ENCODE peak calls at places on chromosomes 5 and 9, in seven cellular contexts. One of them, this sample, is unnamed.

GRCh38 chr5:4873656-4874055 is 266.5 kb upstream of the ADAMTS16 start:
- DNase-seq in HFF-Myc: no peak
- DNase-seq in NCI-H1930: no peak
- DNase-seq in small intestine: no peak
- DNase-seq in CD4-positive, CD25-positive, alpha-beta regulatory T cell: no peak
- DNase-seq in choroid plexus epithelial cell: no peak
- DNase-seq in upper lobe of right lung: no peak
- DNase-seq in this sample: no peak

GRCh38 chr5:14187157-14187556 is 44.0 kb downstream of the TRIO start:
- DNase-seq in HFF-Myc: no peak
- DNase-seq in NCI-H1930: no peak
- DNase-seq in small intestine: no peak
- DNase-seq in CD4-positive, CD25-positive, alpha-beta regulatory T cell: no peak
- DNase-seq in choroid plexus epithelial cell: no peak
- DNase-seq in upper lobe of right lung: no peak
- DNase-seq in this sample: no peak

GRCh38 chr5:149777382-149777781 is 47.3 kb downstream of the PPARGC1B start:
- DNase-seq in HFF-Myc: no peak
- DNase-seq in NCI-H1930: no peak
- DNase-seq in small intestine: no peak
- DNase-seq in CD4-positive, CD25-positive, alpha-beta regulatory T cell: no peak
- DNase-seq in choroid plexus epithelial cell: no peak
- DNase-seq in upper lobe of right lung: no peak
- DNase-seq in this sample: no peak

GRCh38 chr9:136949817-136950655 is 2.0 kb upstream of the LCN12 start:
- DNase-seq in HFF-Myc: peak
- DNase-seq in NCI-H1930: peak
- DNase-seq in small intestine: peak
- DNase-seq in CD4-positive, CD25-positive, alpha-beta regulatory T cell: peak
- DNase-seq in choroid plexus epithelial cell: peak
- DNase-seq in upper lobe of right lung: peak
- DNase-seq in this sample: peak

GRCh38 chr5:134527156-134527960 is 1.9 kb downstream of the JADE2 start:
- DNase-seq in HFF-Myc: no peak
- DNase-seq in NCI-H1930: peak
- DNase-seq in small intestine: peak
- DNase-seq in CD4-positive, CD25-positive, alpha-beta regulatory T cell: peak
- DNase-seq in choroid plexus epithelial cell: peak
- DNase-seq in upper lobe of right lung: peak
- DNase-seq in this sample: peak

GRCh38 chr9:123028136-123028535 is 5.3 kb upstream of the GPR21 start:
- DNase-seq in HFF-Myc: no peak
- DNase-seq in NCI-H1930: no peak
- DNase-seq in small intestine: no peak
- DNase-seq in CD4-positive, CD25-positive, alpha-beta regulatory T cell: no peak
- DNase-seq in choroid plexus epithelial cell: no peak
- DNase-seq in upper lobe of right lung: no peak
- DNase-seq in this sample: no peak

GRCh38 chr9:35114921-35115341 is 731 bp downstream of the ATOSB start:
- DNase-seq in HFF-Myc: no peak
- DNase-seq in NCI-H1930: no peak
- DNase-seq in small intestine: peak
- DNase-seq in CD4-positive, CD25-positive, alpha-beta regulatory T cell: peak
- DNase-seq in choroid plexus epithelial cell: peak
- DNase-seq in upper lobe of right lung: peak
- DNase-seq in this sample: peak

GRCh38 chr5:159780246-159780645 is 136.0 kb upstream of the ADRA1B start:
- DNase-seq in HFF-Myc: no peak
- DNase-seq in NCI-H1930: no peak
- DNase-seq in small intestine: no peak
- DNase-seq in CD4-positive, CD25-positive, alpha-beta regulatory T cell: no peak
- DNase-seq in choroid plexus epithelial cell: no peak
- DNase-seq in upper lobe of right lung: no peak
- DNase-seq in this sample: no peak

GRCh38 chr9:106862115-106862945 is 636 bp upstream of the ZNF462 start:
- DNase-seq in HFF-Myc: no peak
- DNase-seq in NCI-H1930: no peak
- DNase-seq in small intestine: peak
- DNase-seq in CD4-positive, CD25-positive, alpha-beta regulatory T cell: no peak
- DNase-seq in choroid plexus epithelial cell: peak
- DNase-seq in upper lobe of right lung: peak
- DNase-seq in this sample: peak

GRCh38 chr9:126361810-126362238 is 35.2 kb downstream of the MVB12B start:
- DNase-seq in HFF-Myc: no peak
- DNase-seq in NCI-H1930: no peak
- DNase-seq in small intestine: no peak
- DNase-seq in CD4-positive, CD25-positive, alpha-beta regulatory T cell: no peak
- DNase-seq in choroid plexus epithelial cell: no peak
- DNase-seq in upper lobe of right lung: no peak
- DNase-seq in this sample: no peak

GRCh38 chr9:81393985-81394811 is 295.1 kb downstream of the TLE1 start:
- DNase-seq in HFF-Myc: no peak
- DNase-seq in NCI-H1930: no peak
- DNase-seq in small intestine: no peak
- DNase-seq in CD4-positive, CD25-positive, alpha-beta regulatory T cell: no peak
- DNase-seq in choroid plexus epithelial cell: peak
- DNase-seq in upper lobe of right lung: no peak
- DNase-seq in this sample: no peak

GRCh38 chr5:151002250-151002649 is 18.1 kb upstream of the GPX3 start:
- DNase-seq in HFF-Myc: no peak
- DNase-seq in NCI-H1930: no peak
- DNase-seq in small intestine: peak
- DNase-seq in CD4-positive, CD25-positive, alpha-beta regulatory T cell: no peak
- DNase-seq in choroid plexus epithelial cell: peak
- DNase-seq in upper lobe of right lung: no peak
- DNase-seq in this sample: no peak

GRCh38 chr9:10876333-10876732 is 263.5 kb upstream of the PTPRD start:
- DNase-seq in HFF-Myc: no peak
- DNase-seq in NCI-H1930: no peak
- DNase-seq in small intestine: no peak
- DNase-seq in CD4-positive, CD25-positive, alpha-beta regulatory T cell: no peak
- DNase-seq in choroid plexus epithelial cell: peak
- DNase-seq in upper lobe of right lung: no peak
- DNase-seq in this sample: no peak

GRCh38 chr9:128190516-128191405 is 611 bp downstream of the CIZ1 start:
- DNase-seq in HFF-Myc: no peak
- DNase-seq in NCI-H1930: no peak
- DNase-seq in small intestine: no peak
- DNase-seq in CD4-positive, CD25-positive, alpha-beta regulatory T cell: no peak
- DNase-seq in choroid plexus epithelial cell: no peak
- DNase-seq in upper lobe of right lung: no peak
- DNase-seq in this sample: peak

GRCh38 chr5:168362097-168362885 is 70.8 kb downstream of the WWC1 start:
- DNase-seq in HFF-Myc: no peak
- DNase-seq in NCI-H1930: no peak
- DNase-seq in small intestine: peak
- DNase-seq in CD4-positive, CD25-positive, alpha-beta regulatory T cell: no peak
- DNase-seq in choroid plexus epithelial cell: no peak
- DNase-seq in upper lobe of right lung: no peak
- DNase-seq in this sample: no peak

GRCh38 chr9:94865599-94866456 is 139.3 kb downstream of the AOPEP start:
- DNase-seq in HFF-Myc: no peak
- DNase-seq in NCI-H1930: no peak
- DNase-seq in small intestine: no peak
- DNase-seq in CD4-positive, CD25-positive, alpha-beta regulatory T cell: no peak
- DNase-seq in choroid plexus epithelial cell: peak
- DNase-seq in upper lobe of right lung: no peak
- DNase-seq in this sample: no peak

GRCh38 chr9:18255747-18256146 is 218.2 kb upstream of the ADAMTSL1 start:
- DNase-seq in HFF-Myc: no peak
- DNase-seq in NCI-H1930: no peak
- DNase-seq in small intestine: no peak
- DNase-seq in CD4-positive, CD25-positive, alpha-beta regulatory T cell: no peak
- DNase-seq in choroid plexus epithelial cell: no peak
- DNase-seq in upper lobe of right lung: no peak
- DNase-seq in this sample: no peak

GRCh38 chr5:56838409-56839039 is 23.2 kb downstream of the MAP3K1 start:
- DNase-seq in HFF-Myc: peak
- DNase-seq in NCI-H1930: no peak
- DNase-seq in small intestine: peak
- DNase-seq in CD4-positive, CD25-positive, alpha-beta regulatory T cell: peak
- DNase-seq in choroid plexus epithelial cell: peak
- DNase-seq in upper lobe of right lung: no peak
- DNase-seq in this sample: no peak

GRCh38 chr9:116190997-116191396 is 37.4 kb downstream of the PAPPA start:
- DNase-seq in HFF-Myc: no peak
- DNase-seq in NCI-H1930: no peak
- DNase-seq in small intestine: no peak
- DNase-seq in CD4-positive, CD25-positive, alpha-beta regulatory T cell: no peak
- DNase-seq in choroid plexus epithelial cell: peak
- DNase-seq in upper lobe of right lung: no peak
- DNase-seq in this sample: no peak

GRCh38 chr9:1267581-1267980 is 217.4 kb downstream of the DMRT2 start:
- DNase-seq in HFF-Myc: no peak
- DNase-seq in NCI-H1930: no peak
- DNase-seq in small intestine: no peak
- DNase-seq in CD4-positive, CD25-positive, alpha-beta regulatory T cell: no peak
- DNase-seq in choroid plexus epithelial cell: no peak
- DNase-seq in upper lobe of right lung: no peak
- DNase-seq in this sample: no peak

GRCh38 chr5:154571325-154572035 is 93.5 kb upstream of the HAND1 start:
- DNase-seq in HFF-Myc: no peak
- DNase-seq in NCI-H1930: no peak
- DNase-seq in small intestine: no peak
- DNase-seq in CD4-positive, CD25-positive, alpha-beta regulatory T cell: no peak
- DNase-seq in choroid plexus epithelial cell: no peak
- DNase-seq in upper lobe of right lung: no peak
- DNase-seq in this sample: no peak

GRCh38 chr9:123912167-123912897 is 17.6 kb downstream of the DENND1A start:
- DNase-seq in HFF-Myc: no peak
- DNase-seq in NCI-H1930: no peak
- DNase-seq in small intestine: no peak
- DNase-seq in CD4-positive, CD25-positive, alpha-beta regulatory T cell: no peak
- DNase-seq in choroid plexus epithelial cell: no peak
- DNase-seq in upper lobe of right lung: no peak
- DNase-seq in this sample: no peak